ENCODE peak calls at places on chromosome 10, in six cellular contexts. G is fibroblast of lung, W is fibroblast of villous mesenchyme, Y is AG04450, H is mucosa of descending colon, I is IMR-90. A is an unnamed sample.

GRCh38 chr10:64036306-64036930 is 515.2 kb downstream of the REEP3 start:
- DNase-seq in H (no peak), W (no peak), Y (no peak), G (peak; percentile 6), I (no peak), A (peak; percentile 35)

GRCh38 chr10:92573091-92573797 is 649 bp downstream of the IDE start:
- DNase-seq in I (peak; percentile 36), G (peak; percentile 47), Y (no peak), H (peak; percentile 61), W (peak; percentile 50), A (peak; percentile 54)

GRCh38 chr10:85641479-85641967 is 725.1 kb downstream of the GRID1 start:
- DNase-seq in Y (no peak), G (no peak), H (no peak), W (peak; percentile 61), I (no peak), A (peak; percentile 35)

GRCh38 chr10:91909178-91909677 is at the start of gene FGFBP3:
- DNase-seq in Y (no peak), W (peak; percentile 48), G (peak; percentile 69), H (no peak), I (peak; percentile 45), A (peak; percentile 26)

GRCh38 chr10:69685802-69686585 is 55.9 kb downstream of the FAM241B start:
- DNase-seq in G (no peak), H (peak; percentile 66), Y (no peak), W (peak; percentile 31), I (peak; percentile 20), A (no peak)

GRCh38 chr10:74921744-74922143 is 95.3 kb downstream of the KAT6B start:
- DNase-seq in G (no peak), I (peak; percentile 12), Y (no peak), H (no peak), W (no peak), A (no peak)

GRCh38 chr10:82861889-82862288 is 986.9 kb downstream of the NRG3 start:
- DNase-seq in H (no peak), G (no peak), I (no peak), W (no peak), Y (no peak), A (no peak)

GRCh38 chr10:42827201-42827600 is 44.6 kb downstream of the BMS1 start:
- DNase-seq in H (no peak), Y (no peak), G (no peak), W (no peak), I (no peak), A (no peak)

GRCh38 chr10:117198088-117198487 is 799 bp downstream of the KCNK18 start:
- DNase-seq in Y (no peak), H (no peak), G (no peak), W (no peak), I (no peak), A (no peak)

GRCh38 chr10:77245953-77246352 is 391.7 kb downstream of the KCNMA1 start:
- DNase-seq in I (peak; percentile 51), Y (no peak), G (peak; percentile 69), H (no peak), W (peak; percentile 80), A (peak; percentile 85)

GRCh38 chr10:69327463-69328345 is 49.4 kb downstream of the HK1 start:
- DNase-seq in I (peak; percentile 63), H (peak; percentile 81), W (peak; percentile 95), G (peak; percentile 81), Y (no peak), A (peak; percentile 67)

GRCh38 chr10:33363112-33363511 is 28.6 kb upstream of the NRP1 start:
- DNase-seq in W (no peak), H (no peak), I (peak; percentile 39), G (peak; percentile 53), Y (no peak), A (no peak)

GRCh38 chr10:72328829-72329204 is 25.9 kb downstream of the DNAJB12 start:
- DNase-seq in Y (no peak), G (no peak), W (no peak), I (no peak), H (no peak), A (no peak)

GRCh38 chr10:117364121-117364960 is 10.9 kb downstream of the PDZD8 start:
- DNase-seq in H (no peak), W (peak; percentile 47), I (peak; percentile 36), G (peak; percentile 64), Y (no peak), A (peak; percentile 55)

GRCh38 chr10:53107711-53108110 is 335.1 kb upstream of the MBL2 start:
- DNase-seq in I (no peak), Y (no peak), W (no peak), G (no peak), H (no peak), A (no peak)

GRCh38 chr10:131996508-131997365 is 15.0 kb upstream of the BNIP3 start:
- DNase-seq in I (no peak), H (no peak), Y (no peak), G (no peak), W (no peak), A (no peak)
- H3K4me3 ChIP-seq in I (no peak overlapping the region), H (no peak overlapping the region), Y (no peak overlapping the region), G (no peak overlapping the region), W (no peak overlapping the region), A (no peak overlapping the region)

GRCh38 chr10:48514916-48515315 is 90.0 kb downstream of the ARHGAP22 start:
- DNase-seq in Y (no peak), W (no peak), I (no peak), H (no peak), G (no peak), A (no peak)
- TF ChIP-seq CTCF in Y (no peak), W (no peak), I (no peak), H (no peak), G (no peak), A (no peak)

DNA sequence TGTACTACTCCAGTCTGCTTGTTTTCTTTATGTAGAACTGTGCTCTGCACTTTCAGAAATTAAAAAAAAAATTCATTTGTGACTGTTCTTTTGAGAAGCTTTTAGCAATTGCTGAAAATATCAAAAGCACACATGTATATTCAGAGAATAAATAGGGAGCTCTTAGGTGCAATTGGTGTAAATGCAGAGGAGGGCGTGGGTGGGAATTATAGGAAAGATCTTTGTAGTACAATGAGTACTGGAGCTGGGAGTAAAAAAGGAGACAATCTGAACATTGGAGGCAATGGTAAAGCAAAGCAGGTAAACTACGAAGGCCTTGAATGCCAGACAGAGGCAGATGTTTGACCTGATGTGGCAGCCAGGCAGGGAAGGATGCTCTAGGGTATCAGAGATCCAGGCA is 267.5 kb downstream of the SORCS3 start:
- DNase-seq in I (no peak), Y (no peak), H (no peak), W (no peak), G (no peak), A (no peak)
- H3K4me3 ChIP-seq in I (no peak overlapping the region), Y (no peak overlapping the region), H (no peak overlapping the region), W (no peak overlapping the region), G (no peak overlapping the region), A (no peak overlapping the region)

GRCh38 chr10:87771871-87772500 is 46.0 kb downstream of the ATAD1 start:
- DNase-seq in I (peak; percentile 20), H (no peak), G (peak; percentile 46), W (peak; percentile 48), Y (no peak), A (peak; percentile 34)
- TF ChIP-seq CTCF in I (peak; percentile 45), H (peak; percentile 11), G (no peak), W (peak; percentile 46), Y (peak; percentile 40), A (peak; percentile 64)

GRCh38 chr10:95312986-95313495 is 22.2 kb upstream of the PDLIM1 start:
- DNase-seq in H (no peak), G (no peak), W (no peak), Y (no peak), I (no peak), A (no peak)
- H3K4me3 ChIP-seq in H (no peak overlapping the region), G (no peak overlapping the region), W (no peak overlapping the region), Y (no peak overlapping the region), I (no peak overlapping the region), A (no peak overlapping the region)

GRCh38 chr10:103057980-103058568 is 135.0 kb downstream of the NT5C2 start:
- DNase-seq in H (no peak), G (no peak), W (peak; percentile 33), I (peak; percentile 64), Y (no peak), A (no peak)

GRCh38 chr10:103066141-103067098 is 126.7 kb downstream of the NT5C2 start:
- DNase-seq in H (no peak), Y (no peak), W (no peak), I (no peak), G (no peak), A (peak; percentile 28)

GRCh38 chr10:103067484-103067883 is 125.6 kb downstream of the NT5C2 start:
- DNase-seq in G (no peak), I (no peak), Y (no peak), H (no peak), W (no peak), A (no peak)

GRCh38 chr10:103067951-103068350 is 125.1 kb downstream of the NT5C2 start:
- DNase-seq in H (no peak), Y (no peak), G (no peak), W (no peak), I (peak; percentile 52), A (peak; percentile 29)

DNA sequence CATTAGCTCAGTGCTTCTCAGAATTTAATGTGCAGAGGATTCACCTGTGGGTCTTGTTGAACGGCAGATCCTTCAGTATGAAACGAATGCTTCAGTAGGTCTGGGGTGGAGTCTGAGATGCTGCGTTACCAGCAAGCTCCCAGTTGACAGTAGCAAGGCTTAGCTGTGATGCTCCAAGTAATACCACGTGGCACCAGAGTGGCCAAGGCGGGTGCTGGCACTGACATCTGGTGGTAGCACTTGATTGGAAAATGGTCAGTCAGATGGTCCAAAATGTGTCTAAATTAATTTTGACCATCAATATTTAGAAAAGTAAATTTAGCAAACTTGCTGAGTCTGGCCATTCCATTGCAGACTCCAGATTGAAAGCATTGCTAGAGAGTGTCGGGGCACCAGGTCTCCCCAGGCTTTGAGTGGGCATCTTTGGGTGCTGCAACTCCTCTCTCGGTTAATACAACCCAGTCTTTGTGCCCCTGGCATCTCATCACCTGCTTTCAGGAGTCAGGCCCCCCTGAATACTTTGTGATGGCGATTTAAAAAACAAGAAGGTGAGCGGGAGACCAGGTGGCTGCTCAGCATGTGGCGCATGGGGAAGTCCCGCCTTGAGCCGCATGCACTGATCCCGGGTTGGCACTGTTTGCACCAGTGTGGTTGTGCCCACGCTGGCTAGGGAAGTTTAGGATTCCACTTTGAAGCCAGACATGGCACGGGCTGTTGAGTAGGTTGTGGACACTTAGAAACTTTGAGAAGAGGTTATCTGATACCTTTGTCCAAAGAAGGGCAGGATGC is 130.0 kb downstream of the NT5C2 start:
- DNase-seq in H (no peak), G (no peak), I (no peak), Y (no peak), W (no peak), A (no peak)
- TF ChIP-seq CTCF in H (no peak), G (no peak), I (peak; percentile 35), Y (peak; percentile 30), W (no peak), A (no peak)